ENCODE peak calls at places on chromosomes 6 and 20, in nine cellular contexts. O is NCI-H1436; A is uterus; Q is activated CD8-positive, alpha-beta memory T cell treated with anti-CD3 and anti-CD28 coated beads for 4 hours; K is OCI-LY7; M is neural crest cell; I is SK-N-DZ; E is activated CD8-positive, alpha-beta T cell treated with anti-CD3 and anti-CD28 coated beads for 36 hours; P is PC-3. F is an unnamed sample.

GRCh38 chr6:2969549-2969948 is 1.8 kb downstream of the SERPINB6 start:
- DNase-seq in P (no peak), I (no peak), E (no peak), K (no peak), Q (no peak), A (no peak), O (no peak), M (no peak), F (no peak)

GRCh38 chr6:14787274-14787673 is 458.6 kb upstream of the JARID2 start:
- DNase-seq in M (no peak), P (no peak), O (no peak), A (no peak), Q (no peak), I (no peak), K (no peak), E (no peak), F (no peak)

GRCh38 chr20:42974347-42974746 is 215.4 kb downstream of the PTPRT start:
- DNase-seq in A (no peak), K (no peak), I (no peak), P (no peak), M (no peak), Q (no peak), O (no peak), E (no peak), F (no peak)

GRCh38 chr6:4402477-4402976 is 267.2 kb upstream of the ECI2 start:
- DNase-seq in O (no peak), K (no peak), P (peak; percentile 93), E (no peak), Q (no peak), M (no peak), A (no peak), I (no peak), F (no peak)

GRCh38 chr6:168101201-168102092 is 22.4 kb upstream of the FRMD1 start:
- DNase-seq in I (no peak), K (no peak), E (no peak), A (no peak), Q (no peak), P (no peak), O (no peak), M (no peak), F (no peak)

GRCh38 chr6:1781152-1781848 is 171.6 kb downstream of the FOXC1 start:
- DNase-seq in A (no peak), O (no peak), Q (no peak), M (no peak), E (no peak), I (no peak), K (no peak), P (no peak), F (peak; percentile 65)

GRCh38 chr6:5464096-5464885 is 203.0 kb downstream of the FARS2 start:
- DNase-seq in E (no peak), I (no peak), P (no peak), A (no peak), Q (no peak), K (no peak), O (no peak), M (no peak), F (no peak)

GRCh38 chr6:128487055-128487454 is 33.3 kb downstream of the PTPRK start:
- DNase-seq in M (no peak), O (no peak), A (no peak), Q (no peak), E (no peak), P (peak; percentile 34), K (no peak), I (no peak), F (no peak)

GRCh38 chr6:159065751-159066329 is 21.0 kb upstream of the TAGAP start:
- DNase-seq in E (no peak), A (peak; percentile 64), O (no peak), I (no peak), Q (no peak), P (no peak), M (no peak), K (no peak), F (no peak)

GRCh38 chr20:46022411-46023147 is 6.4 kb upstream of the SLC12A5 start:
- DNase-seq in P (peak; percentile 68), A (no peak), I (peak; percentile 68), K (peak; percentile 82), M (peak; percentile 53), O (peak; percentile 51), Q (peak; percentile 57), E (peak; percentile 83), F (no peak)

GRCh38 chr6:139743629-139744028 is 369.2 kb upstream of the CITED2 start:
- DNase-seq in I (no peak), M (no peak), P (peak; percentile 88), Q (no peak), E (no peak), O (no peak), A (no peak), K (no peak), F (peak; percentile 55)

GRCh38 chr20:31839782-31840487 is 5.5 kb downstream of the FOXS1 start:
- DNase-seq in I (no peak), O (no peak), P (no peak), K (no peak), Q (no peak), A (no peak), E (no peak), M (no peak), F (no peak)

GRCh38 chr6:134145786-134146185 is 93.4 kb upstream of the SLC2A12 start:
- DNase-seq in P (peak; percentile 62), K (peak; percentile 25), I (no peak), O (peak; percentile 2), E (no peak), Q (no peak), A (no peak), M (no peak), F (no peak)

GRCh38 chr6:154370545-154370944 is 13.9 kb upstream of the IPCEF1 start:
- DNase-seq in O (no peak), Q (no peak), M (no peak), A (no peak), P (peak; percentile 47), E (peak; percentile 36), I (no peak), K (peak; percentile 5), F (peak; percentile 15)

F was measured in smooth muscle cell of the brain vasculature.